ENCODE peak calls at places on chromosomes 12 and 14, in five cellular contexts. One of them, this sample, is unnamed.

GRCh38 chr14:31842905-31843304 is 234.2 kb upstream of the ARHGAP5 start:
- DNase-seq in fibroblast of lung: no peak
- DNase-seq in progenitor cell of endocrine pancreas: no peak
- DNase-seq in NB4: no peak
- DNase-seq in left ventricle myocardium inferior: no peak
- DNase-seq in this sample: no peak

GRCh38 chr14:92959761-92960680 is 37.1 kb downstream of the CHGA start:
- DNase-seq in NB4: no peak
- DNase-seq in fibroblast of lung: no peak
- DNase-seq in left ventricle myocardium inferior: peak; percentile 11
- DNase-seq in progenitor cell of endocrine pancreas: no peak
- DNase-seq in this sample: no peak

GRCh38 chr14:81219821-81220487 is 805 bp downstream of the GTF2A1 start:
- DNase-seq in progenitor cell of endocrine pancreas: no peak
- DNase-seq in fibroblast of lung: no peak
- DNase-seq in left ventricle myocardium inferior: peak; percentile 45
- DNase-seq in NB4: peak; percentile 56
- DNase-seq in this sample: peak; percentile 29

GRCh38 chr12:80821513-80822000 is 104.8 kb downstream of the MYF5 start:
- DNase-seq in left ventricle myocardium inferior: no peak
- DNase-seq in fibroblast of lung: no peak
- DNase-seq in NB4: no peak
- DNase-seq in progenitor cell of endocrine pancreas: no peak
- DNase-seq in this sample: no peak

GRCh38 chr12:31797230-31797872 is 68.5 kb upstream of the AMN1 start:
- DNase-seq in NB4: no peak
- DNase-seq in fibroblast of lung: no peak
- DNase-seq in progenitor cell of endocrine pancreas: no peak
- DNase-seq in left ventricle myocardium inferior: no peak
- DNase-seq in this sample: no peak

GRCh38 chr12:49079796-49080195 is 10.0 kb upstream of the RHEBL1 start:
- DNase-seq in left ventricle myocardium inferior: no peak
- DNase-seq in progenitor cell of endocrine pancreas: no peak
- DNase-seq in NB4: no peak
- DNase-seq in fibroblast of lung: no peak
- DNase-seq in this sample: no peak

GRCh38 chr12:55707841-55708694 is at the start of gene ITGA7:
- DNase-seq in progenitor cell of endocrine pancreas: peak; percentile 71
- DNase-seq in fibroblast of lung: no peak
- DNase-seq in left ventricle myocardium inferior: peak; percentile 83
- DNase-seq in NB4: peak; percentile 41
- DNase-seq in this sample: peak; percentile 81

GRCh38 chr12:29582677-29583076 is 85.2 kb upstream of the OVCH1 start:
- DNase-seq in left ventricle myocardium inferior: no peak
- DNase-seq in NB4: no peak
- DNase-seq in progenitor cell of endocrine pancreas: no peak
- DNase-seq in fibroblast of lung: peak; percentile 36
- DNase-seq in this sample: no peak

GRCh38 chr12:15979096-15980091 is 68.3 kb downstream of the DERA start:
- DNase-seq in left ventricle myocardium inferior: no peak
- DNase-seq in NB4: peak; percentile 6
- DNase-seq in fibroblast of lung: peak; percentile 81
- DNase-seq in progenitor cell of endocrine pancreas: no peak
- DNase-seq in this sample: peak; percentile 19

GRCh38 chr14:95255013-95255412 is 64.7 kb downstream of the CLMN start:
- DNase-seq in left ventricle myocardium inferior: no peak
- DNase-seq in NB4: no peak
- DNase-seq in progenitor cell of endocrine pancreas: no peak
- DNase-seq in fibroblast of lung: no peak
- DNase-seq in this sample: peak; percentile 52

GRCh38 chr12:32139064-32139421 is 32.4 kb downstream of the BICD1 start:
- DNase-seq in fibroblast of lung: peak; percentile 69
- DNase-seq in progenitor cell of endocrine pancreas: no peak
- DNase-seq in NB4: peak; percentile 71
- DNase-seq in left ventricle myocardium inferior: no peak
- DNase-seq in this sample: peak; percentile 78

GRCh38 chr14:105087308-105087962 is 22.2 kb upstream of the GPR132 start:
- DNase-seq in left ventricle myocardium inferior: peak; percentile 62
- DNase-seq in NB4: no peak
- DNase-seq in fibroblast of lung: peak; percentile 27
- DNase-seq in progenitor cell of endocrine pancreas: no peak
- DNase-seq in this sample: peak; percentile 70

GRCh38 chr14:74401504-74402241 is 24.3 kb downstream of the SYNDIG1L start:
- DNase-seq in left ventricle myocardium inferior: peak; percentile 29
- DNase-seq in fibroblast of lung: no peak
- DNase-seq in NB4: peak; percentile 11
- DNase-seq in progenitor cell of endocrine pancreas: no peak
- DNase-seq in this sample: peak; percentile 87

GRCh38 chr12:46562625-46563228 is 190.2 kb upstream of the SLC38A2 start:
- DNase-seq in progenitor cell of endocrine pancreas: no peak
- DNase-seq in NB4: peak; percentile 59
- DNase-seq in left ventricle myocardium inferior: no peak
- DNase-seq in fibroblast of lung: peak; percentile 81
- DNase-seq in this sample: no peak

GRCh38 chr14:99402283-99402648 is 78.4 kb downstream of the SETD3 start:
- DNase-seq in progenitor cell of endocrine pancreas: no peak
- DNase-seq in NB4: no peak
- DNase-seq in left ventricle myocardium inferior: no peak
- DNase-seq in fibroblast of lung: no peak
- DNase-seq in this sample: no peak

GRCh38 chr12:57101892-57102695 is 9.1 kb downstream of the STAT6 start:
- DNase-seq in progenitor cell of endocrine pancreas: no peak
- DNase-seq in left ventricle myocardium inferior: no peak
- DNase-seq in fibroblast of lung: no peak
- DNase-seq in NB4: peak; percentile 90
- DNase-seq in this sample: peak; percentile 4

GRCh38 chr14:55092326-55092725 is 36.7 kb upstream of the LGALS3 start:
- DNase-seq in left ventricle myocardium inferior: no peak
- DNase-seq in progenitor cell of endocrine pancreas: no peak
- DNase-seq in NB4: no peak
- DNase-seq in fibroblast of lung: no peak
- DNase-seq in this sample: no peak

GRCh38 chr14:31877333-31877798 is 199.7 kb upstream of the ARHGAP5 start:
- DNase-seq in fibroblast of lung: peak; percentile 29
- DNase-seq in NB4: no peak
- DNase-seq in left ventricle myocardium inferior: no peak
- DNase-seq in progenitor cell of endocrine pancreas: no peak
- DNase-seq in this sample: no peak

GRCh38 chr14:30601579-30601916 is 20.6 kb upstream of the SCFD1 start:
- DNase-seq in left ventricle myocardium inferior: no peak
- DNase-seq in fibroblast of lung: no peak
- DNase-seq in NB4: no peak
- DNase-seq in progenitor cell of endocrine pancreas: no peak
- DNase-seq in this sample: no peak

GRCh38 chr12:128976120-128976519 is 122.8 kb downstream of the GLT1D1 start:
- DNase-seq in left ventricle myocardium inferior: no peak
- DNase-seq in NB4: peak; percentile 49
- DNase-seq in fibroblast of lung: no peak
- DNase-seq in progenitor cell of endocrine pancreas: peak; percentile 26
- DNase-seq in this sample: no peak

GRCh38 chr12:6608592-6609311 is 1.6 kb upstream of the CHD4 start:
- DNase-seq in fibroblast of lung: peak; percentile 36
- DNase-seq in left ventricle myocardium inferior: peak; percentile 25
- DNase-seq in NB4: peak; percentile 52
- DNase-seq in progenitor cell of endocrine pancreas: no peak
- DNase-seq in this sample: no peak

GRCh38 chr14:66315548-66315947 is 170.6 kb upstream of the CCDC196 start:
- DNase-seq in left ventricle myocardium inferior: no peak
- DNase-seq in NB4: no peak
- DNase-seq in progenitor cell of endocrine pancreas: no peak
- DNase-seq in fibroblast of lung: no peak
- DNase-seq in this sample: no peak

GRCh38 chr12:54419088-54419887 is at the start of gene ITGA5:
- DNase-seq in NB4: peak; percentile 77
- DNase-seq in left ventricle myocardium inferior: peak; percentile 86
- DNase-seq in fibroblast of lung: peak; percentile 81
- DNase-seq in progenitor cell of endocrine pancreas: no peak
- DNase-seq in this sample: no peak

GRCh38 chr12:67794151-67794550 is 145.6 kb downstream of the DYRK2 start:
- DNase-seq in NB4: no peak
- DNase-seq in fibroblast of lung: peak; percentile 75
- DNase-seq in progenitor cell of endocrine pancreas: no peak
- DNase-seq in left ventricle myocardium inferior: no peak
- DNase-seq in this sample: no peak

GRCh38 chr12:107884769-107885694 is 110.5 kb downstream of the ASCL4 start:
- DNase-seq in NB4: peak; percentile 73
- DNase-seq in progenitor cell of endocrine pancreas: peak; percentile 41
- DNase-seq in fibroblast of lung: peak; percentile 55
- DNase-seq in left ventricle myocardium inferior: no peak
- DNase-seq in this sample: peak; percentile 70

GRCh38 chr12:67747869-67748760 is 99.6 kb downstream of the DYRK2 start:
- DNase-seq in progenitor cell of endocrine pancreas: no peak
- DNase-seq in left ventricle myocardium inferior: no peak
- DNase-seq in fibroblast of lung: peak; percentile 34
- DNase-seq in NB4: no peak
- DNase-seq in this sample: no peak

GRCh38 chr12:112466011-112466422 is 47.3 kb downstream of the PTPN11 start:
- DNase-seq in fibroblast of lung: no peak
- DNase-seq in progenitor cell of endocrine pancreas: no peak
- DNase-seq in NB4: no peak
- DNase-seq in left ventricle myocardium inferior: no peak
- DNase-seq in this sample: no peak

GRCh38 chr12:53751336-53752191 is at the start of gene CISTR:
- DNase-seq in left ventricle myocardium inferior: no peak
- DNase-seq in progenitor cell of endocrine pancreas: no peak
- DNase-seq in fibroblast of lung: no peak
- DNase-seq in NB4: peak; percentile 97
- DNase-seq in this sample: peak; percentile 75

GRCh38 chr14:88535813-88536212 is 19.0 kb downstream of the PTPN21 start:
- DNase-seq in progenitor cell of endocrine pancreas: no peak
- DNase-seq in fibroblast of lung: no peak
- DNase-seq in NB4: no peak
- DNase-seq in left ventricle myocardium inferior: no peak
- DNase-seq in this sample: no peak

GRCh38 chr14:88533203-88533602 is 21.6 kb downstream of the PTPN21 start:
- DNase-seq in left ventricle myocardium inferior: no peak
- DNase-seq in NB4: no peak
- DNase-seq in fibroblast of lung: no peak
- DNase-seq in progenitor cell of endocrine pancreas: no peak
- DNase-seq in this sample: no peak

DNA sequence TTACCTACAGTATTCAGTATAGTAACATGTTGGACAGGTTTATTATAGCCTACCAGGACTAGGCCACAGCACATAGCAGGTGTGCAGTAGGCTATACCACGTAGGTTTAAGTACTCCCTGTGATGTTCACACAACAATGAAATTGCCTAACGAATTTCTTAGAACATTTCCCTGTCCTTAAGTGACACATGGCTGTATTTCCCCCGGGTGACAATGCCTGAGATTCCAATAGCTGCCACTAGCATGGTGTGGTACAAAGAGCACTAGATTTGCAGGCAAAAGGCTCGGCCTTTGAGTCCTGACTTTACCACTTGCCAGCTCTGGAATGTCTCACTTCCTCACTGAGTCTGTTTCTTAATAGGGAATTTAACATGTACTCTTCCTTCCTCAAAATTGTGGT is 19.7 kb downstream of the PTPN21 start:
- DNase-seq in fibroblast of lung: no peak
- DNase-seq in left ventricle myocardium inferior: no peak
- DNase-seq in NB4: no peak
- DNase-seq in progenitor cell of endocrine pancreas: no peak
- DNase-seq in this sample: no peak
- TF ChIP-seq CTCF in fibroblast of lung: no peak
- TF ChIP-seq CTCF in left ventricle myocardium inferior: peak; percentile 48
- TF ChIP-seq CTCF in NB4: no peak
- TF ChIP-seq CTCF in progenitor cell of endocrine pancreas: peak; percentile 13
- TF ChIP-seq CTCF in this sample: no peak

GRCh38 chr14:39102969-39103957 is at the start of gene SEC23A:
- DNase-seq in fibroblast of lung: peak; percentile 88
- DNase-seq in progenitor cell of endocrine pancreas: peak; percentile 85
- DNase-seq in NB4: peak; percentile 94
- DNase-seq in left ventricle myocardium inferior: peak; percentile 93
- DNase-seq in this sample: peak; percentile 90
- TF ChIP-seq CTCF in fibroblast of lung: no peak
- TF ChIP-seq CTCF in progenitor cell of endocrine pancreas: peak; percentile 17
- TF ChIP-seq CTCF in NB4: no peak
- TF ChIP-seq CTCF in left ventricle myocardium inferior: no peak
- TF ChIP-seq CTCF in this sample: no peak

DNA sequence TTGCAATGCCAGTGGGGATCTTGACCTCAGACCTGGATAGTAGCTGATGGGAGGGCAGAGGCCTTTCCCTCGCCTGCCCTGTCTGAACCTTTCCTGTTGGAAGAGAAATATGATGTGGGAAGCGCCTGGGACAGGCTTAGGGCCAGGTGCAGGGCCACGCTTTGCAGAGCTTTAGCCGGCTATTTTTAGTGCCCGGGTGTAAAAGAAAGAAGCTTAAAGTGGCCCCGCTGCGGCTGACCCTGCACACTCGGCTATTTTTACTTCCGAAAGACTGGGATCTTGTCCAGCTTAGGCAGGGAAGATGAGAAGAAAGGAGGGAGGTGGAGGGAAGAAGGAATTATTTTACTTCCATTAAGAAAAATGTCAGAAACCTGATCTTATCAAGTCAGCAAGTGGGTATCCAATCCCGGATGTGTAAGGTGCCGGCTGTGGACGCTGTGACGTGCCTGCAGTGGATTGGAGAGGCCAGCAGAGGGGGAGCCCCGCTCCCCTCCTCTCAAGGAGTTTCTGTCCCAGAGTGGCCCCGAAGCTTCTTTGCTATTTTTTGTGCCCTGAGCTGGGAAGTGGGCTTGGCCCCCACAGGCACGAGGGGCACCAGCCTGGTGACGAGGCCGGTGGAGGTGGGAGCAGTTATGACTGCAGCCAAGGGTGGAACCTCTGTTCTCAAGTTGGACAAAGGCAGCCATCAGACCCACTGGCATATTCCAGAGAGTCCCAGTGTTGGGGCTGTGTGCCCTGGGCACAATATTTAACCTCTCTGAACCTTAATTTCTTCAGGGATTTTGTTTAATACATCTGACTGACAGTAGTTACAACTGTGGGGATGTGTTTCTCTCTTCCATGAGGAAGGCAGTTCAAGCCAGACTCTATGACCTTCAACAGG is 97.7 kb downstream of the ESRRB start:
- DNase-seq in fibroblast of lung: no peak
- DNase-seq in left ventricle myocardium inferior: peak; percentile 49
- DNase-seq in progenitor cell of endocrine pancreas: no peak
- DNase-seq in NB4: no peak
- DNase-seq in this sample: no peak
- TF ChIP-seq CTCF in fibroblast of lung: no peak
- TF ChIP-seq CTCF in left ventricle myocardium inferior: peak; percentile 38
- TF ChIP-seq CTCF in progenitor cell of endocrine pancreas: peak; percentile 35
- TF ChIP-seq CTCF in NB4: no peak
- TF ChIP-seq CTCF in this sample: no peak

DNA sequence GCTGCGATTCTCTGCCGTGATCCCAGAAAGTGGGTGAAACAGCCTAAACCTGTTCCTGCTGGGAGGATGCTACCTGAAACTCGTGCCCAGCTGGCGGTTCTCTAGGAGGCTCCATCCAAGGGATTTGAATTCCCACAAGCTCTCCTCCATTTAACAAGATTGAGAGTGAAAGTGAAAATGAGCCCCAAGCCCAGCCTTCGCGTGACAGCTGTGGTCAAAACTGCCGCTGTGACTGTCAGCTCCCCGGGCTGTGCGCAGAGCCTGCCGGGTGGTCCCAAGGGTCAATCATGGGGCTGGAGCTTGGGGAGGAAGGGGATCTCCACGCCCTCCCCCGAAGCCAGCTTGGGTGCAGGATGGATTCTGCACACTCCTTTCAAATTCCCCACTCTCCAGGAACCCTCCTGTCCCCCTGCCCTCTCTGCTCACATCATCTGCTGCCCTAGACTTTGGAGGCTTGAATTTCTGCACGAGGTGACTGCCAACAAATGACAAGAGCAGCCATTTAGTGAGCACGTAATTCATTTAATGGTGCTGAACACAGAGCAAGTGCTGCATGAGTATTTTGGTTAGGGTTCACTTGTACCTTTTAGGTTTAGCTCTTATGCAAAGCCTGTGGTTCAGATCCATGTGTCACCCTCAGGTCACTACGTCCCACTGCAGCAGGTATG is 5.3 kb downstream of the ASB2 start:
- DNase-seq in progenitor cell of endocrine pancreas: no peak
- DNase-seq in fibroblast of lung: no peak
- DNase-seq in left ventricle myocardium inferior: no peak
- DNase-seq in NB4: peak; percentile 64
- DNase-seq in this sample: peak; percentile 77
- TF ChIP-seq CTCF in progenitor cell of endocrine pancreas: no peak
- TF ChIP-seq CTCF in fibroblast of lung: no peak
- TF ChIP-seq CTCF in left ventricle myocardium inferior: no peak
- TF ChIP-seq CTCF in NB4: no peak
- TF ChIP-seq CTCF in this sample: no peak

This sample was measured in GM10248.